ENCODE peak calls at places on chromosome 14, in ten cellular contexts. A is central memory CD8-positive, alpha-beta T cell; P is activated T-cell treated with anti-CD3 and anti-CD28 coated beads, Interleukin-2, amount 50 U/mL, for 72 hours; F is kidney glomerular epithelial cell; H is astrocyte; Y is activated CD4-positive, alpha-beta T cell treated with anti-CD3 and anti-CD28 coated beads for 48 hours; L is cardiac fibroblast; R is stimulated activated CD8-positive, alpha-beta memory T cell treated with anti-CD3 and anti-CD28 coated beads, Interleukin-15, amount 100 ng/mL, for 1 hour; V is NCI-H2029; D is NT2/D1. Z is an unnamed sample.

GRCh38 chr14:75453817-75454434 is 26.1 kb downstream of the JDP2 start:
- DNase-seq in F (no peak), D (no peak), H (no peak), R (no peak), Y (peak), P (peak), A (no peak), L (no peak), V (no peak), Z (no peak)

GRCh38 chr14:104390941-104391901 is 188.3 kb upstream of the C14orf180 start:
- DNase-seq in P (no peak), H (no peak), A (peak), F (no peak), R (no peak), V (no peak), L (no peak), D (no peak), Y (no peak), Z (no peak)

GRCh38 chr14:33386771-33387170 is 448.1 kb downstream of the NPAS3 start:
- DNase-seq in Y (no peak), R (no peak), A (no peak), H (peak), D (no peak), V (no peak), F (no peak), P (no peak), L (no peak), Z (no peak)

GRCh38 chr14:51041117-51041531 is 53.8 kb downstream of the TRIM9 start:
- DNase-seq in V (no peak), Y (no peak), A (no peak), F (no peak), P (no peak), D (no peak), L (no peak), H (no peak), R (no peak), Z (no peak)

GRCh38 chr14:105537580-105538474 is 11.4 kb downstream of the TMEM121 start:
- DNase-seq in P (peak), L (peak), Y (peak), V (no peak), A (peak), H (no peak), D (no peak), F (peak), R (peak), Z (no peak)

GRCh38 chr14:95157987-95158712 is 821 bp upstream of the DICER1 start:
- DNase-seq in L (no peak), V (no peak), A (no peak), R (no peak), H (no peak), F (peak), Y (peak), D (no peak), P (peak), Z (no peak)

GRCh38 chr14:74846968-74847549 is 28.9 kb downstream of the PROX2 start:
- DNase-seq in R (no peak), A (no peak), L (peak), Y (no peak), H (peak), D (no peak), F (no peak), P (no peak), V (no peak), Z (no peak)

GRCh38 chr14:54309615-54310014 is 87.2 kb upstream of the CDKN3 start:
- DNase-seq in P (no peak), L (no peak), Y (no peak), D (no peak), H (no peak), F (no peak), V (no peak), A (no peak), R (no peak), Z (no peak)

GRCh38 chr14:55427439-55427838 is 13.0 kb downstream of the TBPL2 start:
- DNase-seq in R (no peak), F (no peak), P (no peak), V (no peak), A (no peak), H (peak), Y (no peak), L (peak), D (no peak), Z (no peak)

GRCh38 chr14:29783556-29783955 is 144.1 kb downstream of the PRKD1 start:
- DNase-seq in D (no peak), A (no peak), L (no peak), R (no peak), P (no peak), H (peak), V (no peak), F (no peak), Y (no peak), Z (no peak)

GRCh38 chr14:24074625-24075484 is 3.5 kb downstream of the CPNE6 start:
- DNase-seq in L (no peak), H (no peak), Y (no peak), D (no peak), P (no peak), A (no peak), R (no peak), V (no peak), F (no peak), Z (no peak)

GRCh38 chr14:104094056-104094708 is 8.7 kb downstream of the ASPG start:
- DNase-seq in R (no peak), H (no peak), Y (no peak), F (no peak), A (no peak), V (no peak), P (no peak), L (no peak), D (no peak), Z (no peak)

GRCh38 chr14:39988939-39989338 is 556.7 kb upstream of the FBXO33 start:
- DNase-seq in P (no peak), R (no peak), L (peak), V (peak), D (peak), Y (no peak), H (peak), A (no peak), F (peak), Z (no peak)

GRCh38 chr14:68563256-68564131 is 229.4 kb downstream of the ZFP36L1 start:
- DNase-seq in H (peak), A (no peak), P (no peak), L (peak), D (no peak), F (peak), R (no peak), Y (no peak), V (no peak), Z (no peak)

GRCh38 chr14:52021971-52022600 is 32.7 kb downstream of the RTRAF start:
- DNase-seq in D (no peak), V (no peak), L (peak), R (no peak), F (no peak), H (no peak), Y (no peak), A (no peak), P (peak), Z (no peak)